ENCODE peak calls at places on chromosomes 12 and 14, in ten cellular contexts. W is left cardiac atrium; M is lower lobe of right lung; Y is psoas muscle; D is Panc1; L is left colon; G is upper lobe of right lung; Q is CD8-positive, alpha-beta T cell; C is T-cell; O is thoracic aorta. T is an unnamed sample.

GRCh38 chr14:50095895-50096294 is 20.5 kb downstream of the VCPKMT start:
- ATAC-seq in W (no peak), M (no peak), Y (no peak), D (no peak), L (no peak), G (no peak), Q (peak), C (peak), O (no peak), T (peak)

GRCh38 chr12:95736631-95737030 is 53.9 kb downstream of the NTN4 start:
- ATAC-seq in W (peak), M (no peak), Y (peak), D (no peak), L (no peak), G (no peak), Q (no peak), C (no peak), O (no peak), T (no peak)

GRCh38 chr12:69120331-69120730 is 119.0 kb upstream of the CPSF6 start:
- ATAC-seq in W (peak), M (no peak), Y (no peak), D (no peak), L (no peak), G (no peak), Q (no peak), C (no peak), O (no peak), T (no peak)

GRCh38 chr12:47164116-47164515 is 84.4 kb upstream of the AMIGO2 start:
- ATAC-seq in W (no peak), M (no peak), Y (no peak), D (no peak), L (no peak), G (no peak), Q (no peak), C (no peak), O (no peak), T (no peak)

GRCh38 chr12:111546171-111546570 is 52.9 kb downstream of the ATXN2 start:
- ATAC-seq in W (no peak), M (no peak), Y (no peak), D (no peak), L (no peak), G (no peak), Q (no peak), C (no peak), O (no peak), T (peak)

GRCh38 chr14:105926415-105927093 is 400.2 kb downstream of the TMEM121 start:
- ATAC-seq in W (no peak), M (no peak), Y (no peak), D (no peak), L (no peak), G (no peak), Q (no peak), C (no peak), O (no peak), T (no peak)

GRCh38 chr12:26422839-26423398 is 227.5 kb downstream of the SSPN start:
- ATAC-seq in W (no peak), M (no peak), Y (no peak), D (no peak), L (no peak), G (no peak), Q (no peak), C (no peak), O (no peak), T (no peak)

GRCh38 chr12:32522322-32523221 is 123.2 kb downstream of the FGD4 start:
- ATAC-seq in W (peak), M (peak), Y (no peak), D (no peak), L (peak), G (peak), Q (no peak), C (no peak), O (peak), T (no peak)

GRCh38 chr12:1350055-1350933 is 244.1 kb downstream of the FBXL14 start:
- ATAC-seq in W (peak), M (peak), Y (peak), D (peak), L (peak), G (peak), Q (no peak), C (no peak), O (no peak), T (no peak)

GRCh38 chr14:40599726-40600125 is 1007.0 kb upstream of the LRFN5 start:
- ATAC-seq in W (no peak), M (no peak), Y (no peak), D (no peak), L (no peak), G (no peak), Q (no peak), C (no peak), O (no peak), T (no peak)

GRCh38 chr12:80216890-80217559 is 117.7 kb downstream of the OTOGL start:
- ATAC-seq in W (peak), M (no peak), Y (no peak), D (no peak), L (no peak), G (no peak), Q (no peak), C (no peak), O (no peak), T (no peak)

GRCh38 chr14:50344831-50345563 is 32.9 kb downstream of the DMAC2L start:
- ATAC-seq in W (no peak), M (no peak), Y (no peak), D (no peak), L (no peak), G (no peak), Q (no peak), C (no peak), O (no peak), T (no peak)

GRCh38 chr12:3553681-3554546 is 62.9 kb downstream of the PRMT8 start:
- ATAC-seq in W (no peak), M (no peak), Y (no peak), D (no peak), L (no peak), G (no peak), Q (no peak), C (no peak), O (no peak), T (no peak)

GRCh38 chr12:67593871-67594330 is 54.6 kb upstream of the DYRK2 start:
- ATAC-seq in W (no peak), M (no peak), Y (no peak), D (no peak), L (peak), G (no peak), Q (no peak), C (no peak), O (no peak), T (peak)

GRCh38 chr14:71400821-71401447 is 493.7 kb downstream of the PCNX1 start:
- ATAC-seq in W (no peak), M (peak), Y (no peak), D (no peak), L (no peak), G (no peak), Q (no peak), C (no peak), O (no peak), T (no peak)

GRCh38 chr12:43336962-43337555 is 214.9 kb downstream of the ADAMTS20 start:
- ATAC-seq in W (no peak), M (no peak), Y (no peak), D (no peak), L (no peak), G (no peak), Q (no peak), C (no peak), O (no peak), T (no peak)

GRCh38 chr14:92473261-92473946 is 40.2 kb upstream of the RIN3 start:
- ATAC-seq in W (no peak), M (peak), Y (peak), D (no peak), L (no peak), G (peak), Q (no peak), C (no peak), O (no peak), T (peak)

GRCh38 chr14:20798932-20799331 is 3.7 kb downstream of the RNASE1 start:
- ATAC-seq in W (no peak), M (no peak), Y (no peak), D (no peak), L (no peak), G (no peak), Q (no peak), C (no peak), O (no peak), T (no peak)

GRCh38 chr14:73997108-73997943 is 21.8 kb downstream of the ENTPD5 start:
- ATAC-seq in W (no peak), M (no peak), Y (no peak), D (no peak), L (peak), G (no peak), Q (no peak), C (no peak), O (no peak), T (no peak)

GRCh38 chr12:1318327-1319031 is 275.9 kb downstream of the FBXL14 start:
- ATAC-seq in W (peak), M (peak), Y (no peak), D (peak), L (peak), G (peak), Q (no peak), C (no peak), O (no peak), T (no peak)

GRCh38 chr12:90058721-90059120 is 350.1 kb upstream of the ATP2B1 start:
- ATAC-seq in W (peak), M (no peak), Y (no peak), D (no peak), L (no peak), G (no peak), Q (no peak), C (no peak), O (no peak), T (no peak)

GRCh38 chr14:68974759-68975347 is 4.2 kb downstream of the ACTN1 start:
- ATAC-seq in W (no peak), M (no peak), Y (no peak), D (no peak), L (no peak), G (no peak), Q (no peak), C (no peak), O (no peak), T (no peak)

GRCh38 chr14:104132981-104133380 is 5.4 kb upstream of the KIF26A start:
- ATAC-seq in W (no peak), M (no peak), Y (no peak), D (no peak), L (no peak), G (no peak), Q (no peak), C (no peak), O (no peak), T (no peak)

GRCh38 chr12:68223067-68223747 is 2.4 kb downstream of the IL26 start:
- ATAC-seq in W (peak), M (peak), Y (peak), D (peak), L (peak), G (peak), Q (peak), C (peak), O (peak), T (peak)

GRCh38 chr14:23020143-23021128 is 10.5 kb upstream of the C14orf93 start:
- ATAC-seq in W (no peak), M (no peak), Y (no peak), D (no peak), L (no peak), G (no peak), Q (peak), C (peak), O (no peak), T (no peak)

GRCh38 chr12:131035268-131035681 is 81.6 kb downstream of the ADGRD1 start:
- ATAC-seq in W (no peak), M (peak), Y (no peak), D (no peak), L (no peak), G (peak), Q (no peak), C (no peak), O (no peak), T (no peak)

GRCh38 chr12:69779928-69780327 is 41.3 kb downstream of the RAB3IP start:
- ATAC-seq in W (no peak), M (peak), Y (no peak), D (peak), L (no peak), G (peak), Q (no peak), C (no peak), O (no peak), T (no peak)

GRCh38 chr14:61417141-61417540 is 95.8 kb downstream of the PRKCH start:
- ATAC-seq in W (no peak), M (no peak), Y (no peak), D (no peak), L (no peak), G (no peak), Q (peak), C (no peak), O (no peak), T (no peak)

GRCh38 chr14:102696332-102696731 is 80.9 kb upstream of the TRAF3 start:
- ATAC-seq in W (no peak), M (no peak), Y (no peak), D (no peak), L (peak), G (no peak), Q (no peak), C (no peak), O (no peak), T (no peak)

GRCh38 chr14:60722163-60722835 is 1.9 kb downstream of the SIX4 start:
- ATAC-seq in W (peak), M (peak), Y (peak), D (peak), L (no peak), G (peak), Q (peak), C (no peak), O (no peak), T (peak)

GRCh38 chr12:26195641-26196423 is 459 bp downstream of the SSPN start:
- ATAC-seq in W (peak), M (peak), Y (peak), D (peak), L (peak), G (peak), Q (no peak), C (no peak), O (peak), T (peak)

GRCh38 chr14:95741051-95741490 is 27.1 kb upstream of the TCL1A start:
- ATAC-seq in W (no peak), M (no peak), Y (no peak), D (no peak), L (no peak), G (no peak), Q (no peak), C (no peak), O (no peak), T (no peak)

GRCh38 chr14:93906341-93907329 is 20.5 kb upstream of the FAM181A start:
- ATAC-seq in W (no peak), M (peak), Y (peak), D (peak), L (peak), G (peak), Q (no peak), C (peak), O (no peak), T (peak)

GRCh38 chr14:33539918-33540357 is 410.9 kb downstream of the EGLN3 start:
- ATAC-seq in W (no peak), M (no peak), Y (no peak), D (no peak), L (no peak), G (no peak), Q (no peak), C (no peak), O (no peak), T (no peak)

GRCh38 chr12:6837370-6838060 is 3.2 kb upstream of the GNB3 start:
- ATAC-seq in W (no peak), M (no peak), Y (no peak), D (no peak), L (no peak), G (no peak), Q (no peak), C (no peak), O (no peak), T (no peak)

T was measured in activated T-helper 17 cell treated with anti-CD3 and anti-CD28 coated beads, Interleukin-2, amount 50 U/mL, for 72 hours.